ENCODE peak calls at places on chromosome 18, in four cellular contexts. One of them, this sample, is unnamed.

GRCh38 chr18:30684825-30685481 is 357.6 kb downstream of the DSC3 start:
- DNase-seq in Right ventricle myocardium superior: no peak
- DNase-seq in GM20000: no peak
- DNase-seq in GM23248: no peak
- DNase-seq in this sample: no peak

GRCh38 chr18:23523429-23524212 is 20.3 kb downstream of the RMC1 start:
- DNase-seq in Right ventricle myocardium superior: no peak
- DNase-seq in GM20000: peak
- DNase-seq in GM23248: peak
- DNase-seq in this sample: peak

GRCh38 chr18:8758466-8758865 is 53.1 kb downstream of the MTCL1 start:
- DNase-seq in Right ventricle myocardium superior: no peak
- DNase-seq in GM20000: no peak
- DNase-seq in GM23248: no peak
- DNase-seq in this sample: no peak

GRCh38 chr18:37440206-37440605 is 125.4 kb downstream of the CELF4 start:
- DNase-seq in Right ventricle myocardium superior: peak
- DNase-seq in GM20000: no peak
- DNase-seq in GM23248: no peak
- DNase-seq in this sample: no peak

GRCh38 chr18:49547701-49548100 is 14.2 kb upstream of the LIPG start:
- DNase-seq in Right ventricle myocardium superior: no peak
- DNase-seq in GM20000: no peak
- DNase-seq in GM23248: peak
- DNase-seq in this sample: no peak

GRCh38 chr18:61606759-61607158 is 273.5 kb downstream of the CDH20 start:
- DNase-seq in Right ventricle myocardium superior: peak
- DNase-seq in GM20000: no peak
- DNase-seq in GM23248: peak
- DNase-seq in this sample: peak

GRCh38 chr18:21656402-21656801 is 44.3 kb downstream of the SNRPD1 start:
- DNase-seq in Right ventricle myocardium superior: no peak
- DNase-seq in GM20000: no peak
- DNase-seq in GM23248: peak
- DNase-seq in this sample: peak

GRCh38 chr18:56235773-56236115 is 402.6 kb downstream of the TXNL1 start:
- DNase-seq in Right ventricle myocardium superior: no peak
- DNase-seq in GM20000: no peak
- DNase-seq in GM23248: no peak
- DNase-seq in this sample: no peak

GRCh38 chr18:49597556-49597955 is 35.7 kb downstream of the LIPG start:
- DNase-seq in Right ventricle myocardium superior: no peak
- DNase-seq in GM20000: no peak
- DNase-seq in GM23248: no peak
- DNase-seq in this sample: no peak

GRCh38 chr18:52337286-52337685 is 2.7 kb upstream of the DCC start:
- DNase-seq in Right ventricle myocardium superior: no peak
- DNase-seq in GM20000: no peak
- DNase-seq in GM23248: peak
- DNase-seq in this sample: peak

GRCh38 chr18:79552696-79553095 is 126.9 kb upstream of the CTDP1 start:
- DNase-seq in Right ventricle myocardium superior: peak
- DNase-seq in GM20000: no peak
- DNase-seq in GM23248: no peak
- DNase-seq in this sample: no peak

GRCh38 chr18:23099621-23100020 is 35.7 kb upstream of the CABLES1 start:
- DNase-seq in Right ventricle myocardium superior: no peak
- DNase-seq in GM20000: no peak
- DNase-seq in GM23248: no peak
- DNase-seq in this sample: no peak

GRCh38 chr18:12767580-12768155 is 64.8 kb downstream of the PSMG2 start:
- DNase-seq in Right ventricle myocardium superior: no peak
- DNase-seq in GM20000: no peak
- DNase-seq in GM23248: no peak
- DNase-seq in this sample: no peak

GRCh38 chr18:79068299-79068945 is 772 bp upstream of the ATP9B start:
- DNase-seq in Right ventricle myocardium superior: no peak
- DNase-seq in GM20000: no peak
- DNase-seq in GM23248: peak
- DNase-seq in this sample: peak

GRCh38 chr18:63994783-63995399 is 25.0 kb downstream of the SERPINB8 start:
- DNase-seq in Right ventricle myocardium superior: peak
- DNase-seq in GM20000: peak
- DNase-seq in GM23248: peak
- DNase-seq in this sample: peak

GRCh38 chr18:44705075-44705474 is 24.4 kb downstream of the SETBP1 start:
- DNase-seq in Right ventricle myocardium superior: no peak
- DNase-seq in GM20000: no peak
- DNase-seq in GM23248: no peak
- DNase-seq in this sample: no peak

GRCh38 chr18:54647176-54647575 is 56.1 kb downstream of the DYNAP start:
- DNase-seq in Right ventricle myocardium superior: no peak
- DNase-seq in GM20000: peak
- DNase-seq in GM23248: peak
- DNase-seq in this sample: no peak

GRCh38 chr18:13629841-13630747 is 96.3 kb downstream of the FAM210A start:
- DNase-seq in Right ventricle myocardium superior: no peak
- DNase-seq in GM20000: peak
- DNase-seq in GM23248: peak
- DNase-seq in this sample: peak

GRCh38 chr18:59657012-59657411 is 40.2 kb downstream of the CCBE1 start:
- DNase-seq in Right ventricle myocardium superior: no peak
- DNase-seq in GM20000: no peak
- DNase-seq in GM23248: no peak
- DNase-seq in this sample: no peak